ENCODE peak calls at places on chromosomes 11 and 22, in five cellular contexts. M is HCT116, L is stomach, I is K562, S is GM12878. K is an unnamed sample.

GRCh38 chr11:62055970-62056369 is 67.8 kb upstream of the INCENP start:
- DNase-seq in M (no peak), L (no peak), I (no peak), S (no peak), K (no peak)

GRCh38 chr11:3094223-3094824 is 37.1 kb upstream of the CARS1 start:
- DNase-seq in M (no peak), L (peak), I (no peak), S (no peak), K (no peak)

GRCh38 chr11:11480951-11481350 is 127.9 kb upstream of the CSNK2A3 start:
- DNase-seq in M (no peak), L (no peak), I (no peak), S (no peak), K (no peak)

GRCh38 chr11:103601230-103601846 is 435.1 kb upstream of the DDI1 start:
- DNase-seq in M (no peak), L (no peak), I (peak), S (no peak), K (no peak)

GRCh38 chr11:46666516-46666915 is 33.9 kb downstream of the ARHGAP1 start:
- DNase-seq in M (no peak), L (no peak), I (no peak), S (no peak), K (no peak)

GRCh38 chr11:27873664-27874063 is 173.4 kb upstream of the BDNF start:
- DNase-seq in M (peak), L (no peak), I (no peak), S (no peak), K (peak)

GRCh38 chr22:31346733-31347250 is 646 bp upstream of the PATZ1 start:
- DNase-seq in M (no peak), L (peak), I (peak), S (no peak), K (peak)

GRCh38 chr11:44260081-44260480 is 49.9 kb downstream of the ALX4 start:
- DNase-seq in M (no peak), L (no peak), I (no peak), S (no peak), K (no peak)

GRCh38 chr22:37566329-37566837 is 6.1 kb downstream of the CDC42EP1 start:
- DNase-seq in M (no peak), L (no peak), I (no peak), S (no peak), K (no peak)

GRCh38 chr11:129141748-129142475 is 50.2 kb downstream of the ARHGAP32 start:
- DNase-seq in M (no peak), L (no peak), I (no peak), S (no peak), K (no peak)

GRCh38 chr11:44942029-44942710 is 8.5 kb downstream of the TP53I11 start:
- DNase-seq in M (no peak), L (no peak), I (no peak), S (no peak), K (no peak)

GRCh38 chr22:35761037-35761436 is 43.4 kb downstream of the APOL5 start:
- DNase-seq in M (peak), L (no peak), I (peak), S (no peak), K (no peak)

GRCh38 chr11:45982656-45983470 is 60.4 kb downstream of the LARGE2 start:
- DNase-seq in M (peak), L (no peak), I (peak), S (no peak), K (no peak)

GRCh38 chr11:130125638-130126037 is 33.9 kb upstream of the ST14 start:
- DNase-seq in M (no peak), L (no peak), I (no peak), S (no peak), K (no peak)

GRCh38 chr11:66188580-66188979 is 79.9 kb upstream of the RAB1B start:
- DNase-seq in M (no peak), L (no peak), I (peak), S (no peak), K (no peak)

GRCh38 chr22:29885610-29886009 is 2.6 kb downstream of the MTMR3 start:
- DNase-seq in M (no peak), L (no peak), I (no peak), S (no peak), K (no peak)

GRCh38 chr11:125903753-125904659 is at the start of gene DDX25:
- DNase-seq in M (no peak), L (no peak), I (no peak), S (no peak), K (no peak)

GRCh38 chr11:114033572-114033971 is 25.9 kb upstream of the ZBTB16 start:
- DNase-seq in M (no peak), L (no peak), I (no peak), S (no peak), K (no peak)

GRCh38 chr11:2677127-2677526 is 22.7 kb downstream of the KCNQ1OT1 start:
- DNase-seq in M (no peak), L (no peak), I (no peak), S (peak), K (no peak)

GRCh38 chr11:12235945-12236743 is 125.8 kb downstream of the MICAL2 start:
- DNase-seq in M (peak), L (peak), I (peak), S (peak), K (peak)

GRCh38 chr11:8501838-8502237 is 92.2 kb downstream of the STK33 start:
- DNase-seq in M (no peak), L (no peak), I (no peak), S (no peak), K (no peak)

GRCh38 chr11:75145972-75146519 is 4.9 kb upstream of the SLCO2B1 start:
- DNase-seq in M (no peak), L (no peak), I (no peak), S (no peak), K (no peak)
- H3K27ac ChIP-seq in M (no peak), L (no peak), I (no peak), S (no peak), K (no peak)

GRCh38 chr11:119317592-119318239 is 786 bp upstream of the MCAM start:
- DNase-seq in M (no peak), L (no peak), I (no peak), S (no peak), K (no peak)

GRCh38 chr11:119314748-119315138 is 2.2 kb downstream of the MCAM start:
- DNase-seq in M (no peak), L (no peak), I (no peak), S (no peak), K (no peak)

GRCh38 chr11:119316017-119316728 is 757 bp downstream of the MCAM start:
- DNase-seq in M (no peak), L (no peak), I (no peak), S (no peak), K (no peak)

GRCh38 chr11:119316729-119317591 is at the start of gene MCAM:
- DNase-seq in M (no peak), L (no peak), I (peak), S (no peak), K (no peak)

DNA sequence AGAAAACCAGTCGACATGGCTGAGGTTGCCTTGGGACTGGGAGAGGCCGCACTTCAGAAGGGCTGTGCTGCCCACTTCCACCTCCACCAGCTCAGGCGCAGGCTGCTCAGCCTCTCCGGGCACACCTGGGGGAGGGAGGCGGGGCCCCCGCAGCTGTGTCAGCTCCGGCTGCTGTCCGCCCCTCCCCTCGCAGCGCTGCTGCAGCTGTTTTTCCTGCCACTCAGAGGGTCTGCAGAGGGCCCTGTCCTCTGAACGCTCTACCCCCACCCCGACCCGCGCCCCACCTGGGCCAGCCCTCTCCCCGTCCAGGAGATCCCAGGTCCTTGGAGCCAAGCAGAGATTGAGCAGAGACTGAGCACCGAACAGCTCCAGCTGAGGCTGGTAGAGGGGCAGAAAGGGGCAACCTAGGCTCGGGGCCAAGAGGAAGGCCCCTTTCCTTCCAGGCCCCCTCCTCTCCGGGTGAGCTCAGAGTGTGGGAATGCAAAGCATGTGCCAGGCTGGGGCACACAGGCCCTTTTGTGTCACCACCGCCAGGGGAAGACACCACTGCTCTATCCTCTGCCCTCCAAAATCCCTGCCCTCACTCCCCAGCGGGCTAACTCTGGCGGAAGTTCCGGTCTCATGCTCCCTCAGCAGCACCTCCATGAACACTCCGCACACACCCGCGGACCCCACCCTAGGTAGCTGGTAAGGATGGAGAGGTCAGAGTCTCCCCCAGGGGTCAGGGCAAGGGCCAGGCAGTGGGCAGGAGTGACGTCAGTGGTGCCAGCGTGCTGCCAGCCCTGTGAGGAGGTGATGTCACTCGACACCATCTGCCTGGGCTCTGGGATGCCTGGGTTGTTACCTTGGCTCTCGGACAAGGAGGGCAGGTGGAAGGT is 1.6 kb downstream of the MCAM start:
- DNase-seq in M (no peak), L (no peak), I (no peak), S (no peak), K (no peak)
- TF ChIP-seq POLR2AphosphoS5 in M (peak), L (no peak), I (no peak), S (no peak), K (no peak)

GRCh38 chr22:24595228-24595627 is 2.4 kb upstream of the LRRC75B start:
- DNase-seq in M (no peak), L (no peak), I (no peak), S (no peak), K (no peak)

GRCh38 chr22:24595863-24596262 is 3.0 kb upstream of the LRRC75B start:
- DNase-seq in M (no peak), L (no peak), I (no peak), S (no peak), K (peak)

GRCh38 chr22:24593810-24594568 is 1.1 kb upstream of the LRRC75B start:
- DNase-seq in M (no peak), L (no peak), I (no peak), S (no peak), K (no peak)

GRCh38 chr22:24592846-24593809 is at the start of gene LRRC75B:
- DNase-seq in M (peak), L (peak), I (peak), S (no peak), K (peak)

GRCh38 chr22:24594569-24595120 is 1.8 kb upstream of the LRRC75B start:
- DNase-seq in M (no peak), L (peak), I (no peak), S (no peak), K (peak)
- H3K27ac ChIP-seq in M (no peak), L (peak), I (no peak), S (no peak), K (peak)

GRCh38 chr11:64767344-64768299 is 7.8 kb upstream of the PYGM start:
- DNase-seq in M (peak), L (peak), I (no peak), S (no peak), K (no peak)
- TF ChIP-seq POLR2AphosphoS5 in M (no peak), L (no peak), I (peak), S (peak), K (no peak)

GRCh38 chr11:73468590-73469161 is 92.5 kb downstream of the RELT start:
- DNase-seq in M (no peak), L (no peak), I (no peak), S (no peak), K (no peak)
- H3K27ac ChIP-seq in M (no peak), L (no peak), I (no peak), S (no peak), K (peak)

GRCh38 chr22:39490135-39490798 is 11.8 kb upstream of the MIEF1 start:
- DNase-seq in M (peak), L (peak), I (peak), S (no peak), K (peak)
- TF ChIP-seq POLR2AphosphoS5 in M (no peak), L (no peak), I (no peak), S (no peak), K (peak)